ENCODE peak calls at places on chromosomes 11 and 22, in seven cellular contexts. Z, D, L, K, S, R and P are unnamed samples.

GRCh38 chr11:78039919-78040671 is 17.0 kb upstream of the KCTD14 start:
- DNase-seq in Z (peak), D (peak), L (no peak), K (peak), S (no peak), R (peak), P (peak)

GRCh38 chr11:97463891-97464290 is 1074.1 kb downstream of the JRKL start:
- DNase-seq in Z (no peak), D (no peak), L (no peak), K (no peak), S (no peak), R (no peak), P (no peak)

GRCh38 chr11:62601114-62601363 is 626 bp downstream of the MTA2 start:
- DNase-seq in Z (peak), D (no peak), L (no peak), K (no peak), S (peak), R (peak), P (no peak)

GRCh38 chr22:17266261-17266971 is 47.2 kb upstream of the ADA2 start:
- DNase-seq in Z (peak), D (no peak), L (no peak), K (no peak), S (peak), R (no peak), P (no peak)

GRCh38 chr11:56876621-56877312 is 111.9 kb upstream of the OR5AK2 start:
- DNase-seq in Z (no peak), D (no peak), L (no peak), K (no peak), S (no peak), R (no peak), P (no peak)

GRCh38 chr22:48884786-48885185 is 942.9 kb downstream of the BRD1 start:
- DNase-seq in Z (peak), D (no peak), L (no peak), K (no peak), S (no peak), R (no peak), P (no peak)

GRCh38 chr11:62245271-62245753 is 3.3 kb downstream of the SCGB1D2 start:
- DNase-seq in Z (no peak), D (no peak), L (no peak), K (no peak), S (peak), R (peak), P (peak)

GRCh38 chr11:12692238-12693074 is 18.2 kb downstream of the TEAD1 start:
- DNase-seq in Z (peak), D (no peak), L (no peak), K (peak), S (no peak), R (peak), P (peak)

GRCh38 chr22:18068381-18068988 is 9.3 kb upstream of the PEX26 start:
- DNase-seq in Z (no peak), D (no peak), L (no peak), K (no peak), S (no peak), R (no peak), P (no peak)

GRCh38 chr11:131668867-131669780 is 298.7 kb downstream of the NTM start:
- DNase-seq in Z (no peak), D (peak), L (no peak), K (peak), S (peak), R (no peak), P (peak)

GRCh38 chr22:31268281-31268680 is 24.0 kb downstream of the PIK3IP1 start:
- DNase-seq in Z (no peak), D (no peak), L (no peak), K (no peak), S (no peak), R (no peak), P (no peak)

GRCh38 chr22:49106136-49106930 is 721.3 kb downstream of the BRD1 start:
- DNase-seq in Z (no peak), D (no peak), L (no peak), K (no peak), S (no peak), R (no peak), P (no peak)

GRCh38 chr11:70737816-70738630 is 339.7 kb downstream of the CTTN start:
- DNase-seq in Z (no peak), D (no peak), L (no peak), K (no peak), S (no peak), R (no peak), P (no peak)

GRCh38 chr11:33179431-33179830 is 18.2 kb upstream of the CSTF3 start:
- DNase-seq in Z (no peak), D (peak), L (no peak), K (no peak), S (peak), R (no peak), P (no peak)

GRCh38 chr11:66048525-66049313 is at the start of gene GAL3ST3:
- DNase-seq in Z (no peak), D (no peak), L (no peak), K (no peak), S (no peak), R (no peak), P (no peak)

GRCh38 chr11:120511116-120511803 is at the start of gene GRIK4:
- DNase-seq in Z (peak), D (peak), L (peak), K (peak), S (peak), R (peak), P (peak)